ENCODE peak calls at places on chromosomes 16 and 17, in seven cellular contexts. I, K, J, W, S, T and G are unnamed samples.

GRCh38 chr17:21286066-21286770 is 1.7 kb downstream of the MAP2K3 start:
- DNase-seq in I (peak; percentile 63), J (peak; percentile 99), K (no peak), S (peak; percentile 96), T (peak; percentile 99), W (no peak), G (no peak)

GRCh38 chr16:85679870-85680269 is 8.9 kb downstream of the GINS2 start:
- DNase-seq in S (peak; percentile 51), T (no peak), I (no peak), W (no peak), J (no peak), K (no peak), G (no peak)

GRCh38 chr17:44069974-44070454 is 521 bp upstream of the G6PC3 start:
- DNase-seq in I (peak; percentile 73), K (peak; percentile 70), J (no peak), W (no peak), S (peak; percentile 68), T (peak; percentile 66), G (no peak)

GRCh38 chr16:3431779-3432219 is 11.5 kb downstream of the ZNF597 start:
- DNase-seq in J (peak; percentile 31), S (peak; percentile 54), T (no peak), W (no peak), I (no peak), K (no peak), G (no peak)

GRCh38 chr17:41308251-41308917 is 725 bp downstream of the KRTAP16-1 start:
- DNase-seq in W (no peak), T (no peak), S (no peak), K (no peak), I (no peak), J (no peak), G (no peak)

GRCh38 chr17:62705116-62705515 is 77.6 kb downstream of the MRC2 start:
- DNase-seq in I (peak; percentile 86), K (no peak), S (peak; percentile 18), T (no peak), J (no peak), W (no peak), G (no peak)

GRCh38 chr16:13680021-13680672 is 239.8 kb upstream of the ERCC4 start:
- DNase-seq in J (no peak), I (peak; percentile 40), W (no peak), T (no peak), S (no peak), K (no peak), G (no peak)

GRCh38 chr17:44383861-44384260 is 5.6 kb downstream of the ITGA2B start:
- DNase-seq in S (no peak), J (no peak), K (no peak), T (no peak), W (no peak), I (no peak), G (no peak)

GRCh38 chr16:77459534-77460412 is 24.9 kb upstream of the ADAMTS18 start:
- DNase-seq in I (no peak), K (no peak), S (no peak), T (no peak), W (no peak), J (no peak), G (no peak)

GRCh38 chr16:81668243-81669097 is 110.6 kb upstream of the PLCG2 start:
- DNase-seq in I (no peak), K (no peak), S (peak; percentile 24), J (no peak), T (no peak), W (no peak), G (no peak)

GRCh38 chr17:16981928-16982327 is 10.0 kb upstream of the TNFRSF13B start:
- DNase-seq in W (no peak), I (no peak), J (no peak), T (no peak), S (no peak), K (peak; percentile 27), G (no peak)

GRCh38 chr17:7479389-7480192 is at the start of gene ZBTB4:
- DNase-seq in I (peak; percentile 70), K (peak; percentile 53), J (peak; percentile 21), W (no peak), S (peak; percentile 42), T (peak; percentile 65), G (peak; percentile 44)

GRCh38 chr16:64240586-64240985 is 881.3 kb downstream of the CDH11 start:
- DNase-seq in I (no peak), T (no peak), S (no peak), W (no peak), J (no peak), K (no peak), G (no peak)

GRCh38 chr16:31050280-31051030 is 17.1 kb downstream of the STX4 start:
- DNase-seq in T (no peak), W (no peak), K (no peak), S (no peak), J (no peak), I (no peak), G (no peak)

GRCh38 chr17:33012522-33013033 is 20.9 kb downstream of the SPACA3 start:
- DNase-seq in J (peak; percentile 98), T (peak; percentile 95), S (peak; percentile 94), I (no peak), W (no peak), K (no peak), G (no peak)

GRCh38 chr16:61820398-61820797 is 215.8 kb downstream of the CDH8 start:
- DNase-seq in S (no peak), I (no peak), W (no peak), J (no peak), K (no peak), T (peak; percentile 35), G (no peak)

GRCh38 chr17:62653831-62654829 is 26.7 kb downstream of the MRC2 start:
- DNase-seq in T (peak; percentile 77), S (peak; percentile 64), K (no peak), J (peak; percentile 38), W (no peak), I (peak; percentile 71), G (peak; percentile 36)

GRCh38 chr16:66107661-66108060 is 258.8 kb upstream of the CDH5 start:
- DNase-seq in I (no peak), T (peak; percentile 50), W (no peak), J (peak; percentile 93), K (no peak), S (peak; percentile 6), G (no peak)

GRCh38 chr17:43702636-43703035 is 40.9 kb upstream of the MEOX1 start:
- DNase-seq in S (no peak), W (no peak), T (no peak), K (peak; percentile 87), I (peak; percentile 79), J (no peak), G (no peak)

DNA sequence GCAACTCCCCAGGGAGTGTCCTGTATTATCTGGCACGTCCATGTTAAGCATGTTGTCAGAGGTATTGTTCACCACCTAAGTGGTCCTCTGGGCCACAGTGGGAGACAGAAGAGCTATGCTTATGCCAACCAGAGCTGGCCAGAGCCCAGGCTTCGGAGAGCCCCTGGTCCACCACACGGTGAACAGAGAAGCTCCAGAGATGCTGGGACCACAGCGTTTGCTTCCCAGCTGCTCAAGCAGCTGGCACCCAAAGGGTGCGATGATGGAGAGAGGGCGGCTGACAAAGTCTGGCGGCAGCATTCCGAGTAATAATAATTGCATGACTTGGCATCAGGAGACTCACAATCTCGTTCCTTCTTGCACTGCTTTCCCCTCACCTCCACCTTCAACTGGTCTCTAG is 35.8 kb upstream of the RCVRN start:
- DNase-seq in T (no peak), I (no peak), J (no peak), S (no peak), W (no peak), K (no peak), G (no peak)
- H3K18ac ChIP-seq in T (no peak overlapping the region), I (no peak overlapping the region), J (no peak overlapping the region), S (no peak overlapping the region), W (no peak overlapping the region), K (no peak overlapping the region), G (no peak overlapping the region)

GRCh38 chr17:72135546-72136325 is 14.9 kb downstream of the SOX9 start:
- DNase-seq in J (no peak), K (no peak), S (no peak), I (no peak), T (no peak), W (no peak), G (no peak)

GRCh38 chr17:72143245-72143644 is 22.4 kb downstream of the SOX9 start:
- DNase-seq in S (no peak), K (no peak), I (no peak), T (no peak), W (no peak), J (no peak), G (no peak)

GRCh38 chr17:72142614-72143013 is 21.8 kb downstream of the SOX9 start:
- DNase-seq in S (no peak), T (no peak), J (no peak), I (no peak), W (no peak), K (peak; percentile 51), G (no peak)

GRCh38 chr17:72136692-72137550 is 16.1 kb downstream of the SOX9 start:
- DNase-seq in S (no peak), J (peak; percentile 85), T (no peak), I (no peak), K (no peak), W (no peak), G (no peak)

GRCh38 chr17:72139213-72139612 is 18.4 kb downstream of the SOX9 start:
- DNase-seq in S (no peak), I (no peak), J (peak; percentile 85), T (peak; percentile 48), K (no peak), W (no peak), G (no peak)
- H3K18ac ChIP-seq in S (no peak overlapping the region), I (no peak overlapping the region), J (peak overlapping the region; percentile 71), T (no peak overlapping the region), K (no peak overlapping the region), W (no peak overlapping the region), G (no peak overlapping the region)

GRCh38 chr16:87505834-87506233 is 13.0 kb upstream of the ZCCHC14 start:
- DNase-seq in J (no peak), I (no peak), T (no peak), S (no peak), K (no peak), W (no peak), G (no peak)

GRCh38 chr16:87498324-87499188 is 5.7 kb upstream of the ZCCHC14 start:
- DNase-seq in J (no peak), I (no peak), T (no peak), K (no peak), W (no peak), S (no peak), G (no peak)

GRCh38 chr16:87501117-87501516 is 8.3 kb upstream of the ZCCHC14 start:
- DNase-seq in J (no peak), T (no peak), K (no peak), W (no peak), S (no peak), I (no peak), G (no peak)

GRCh38 chr16:87499189-87499486 is 6.3 kb upstream of the ZCCHC14 start:
- DNase-seq in S (no peak), W (no peak), K (no peak), T (peak; percentile 59), I (no peak), J (peak; percentile 82), G (no peak)

GRCh38 chr16:87502308-87502969 is 9.6 kb upstream of the ZCCHC14 start:
- DNase-seq in I (no peak), T (no peak), S (no peak), J (no peak), W (no peak), K (no peak), G (no peak)
- H3K18ac ChIP-seq in I (no peak overlapping the region), T (peak overlapping the region; percentile 35), S (no peak overlapping the region), J (no peak overlapping the region), W (no peak overlapping the region), K (no peak overlapping the region), G (peak overlapping the region; percentile 38)

DNA sequence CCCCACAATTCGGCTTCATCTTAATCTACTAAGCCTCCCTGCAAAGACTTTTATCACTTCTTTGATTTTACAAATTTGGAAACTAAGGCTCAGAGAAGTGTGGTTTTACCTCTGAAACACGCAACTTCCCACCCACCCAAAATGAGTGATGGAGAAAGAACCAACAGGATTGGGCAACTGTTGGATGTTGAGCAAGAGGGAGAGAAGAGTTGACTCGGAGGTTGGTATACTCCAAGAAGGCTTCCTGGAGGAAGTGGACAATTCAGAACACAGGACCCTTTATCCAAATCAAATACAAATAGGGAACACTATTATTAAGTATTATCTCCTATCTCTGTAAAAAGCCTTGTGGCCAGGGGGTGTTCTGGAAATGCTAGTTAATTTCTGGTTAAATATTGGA is 323.0 kb downstream of the C16orf95 start:
- DNase-seq in W (no peak), T (no peak), I (no peak), K (no peak), J (no peak), S (no peak), G (no peak)
- H3K18ac ChIP-seq in W (no peak overlapping the region), T (no peak overlapping the region), I (no peak overlapping the region), K (no peak overlapping the region), J (peak overlapping the region; percentile 62), S (no peak overlapping the region), G (no peak overlapping the region)